ENCODE peak calls at places on chromosomes 4 and X, in six cellular contexts. F is GM19239; P is T follicular helper cell; A is bronchial epithelial cell; T is activated CD8-positive, alpha-beta T cell treated with anti-CD3 and anti-CD28 coated beads for 36 hours; E is uterus. R is an unnamed sample.

GRCh38 chrX:18098704-18099103 is 122.0 kb downstream of the BEND2 start:
- DNase-seq in F (no peak), P (no peak), E (no peak), A (no peak), T (no peak), R (no peak)

GRCh38 chr4:112516401-112517066 is 554 bp upstream of the NEUROG2 start:
- DNase-seq in T (peak), A (no peak), F (peak), P (no peak), E (no peak), R (peak)

GRCh38 chr4:78951862-78952472 is 12.7 kb upstream of the PAQR3 start:
- DNase-seq in F (peak), P (no peak), T (peak), A (peak), E (no peak), R (peak)

GRCh38 chr4:35364321-35364870 is 879.9 kb downstream of the ARAP2 start:
- DNase-seq in A (no peak), E (no peak), F (no peak), P (no peak), T (no peak), R (no peak)

GRCh38 chr4:8831221-8832129 is 40.2 kb downstream of the HMX1 start:
- DNase-seq in F (no peak), E (no peak), A (no peak), P (no peak), T (no peak), R (no peak)

GRCh38 chr4:113614414-113614813 is 147.1 kb downstream of the CAMK2D start:
- DNase-seq in A (no peak), P (no peak), F (no peak), E (no peak), T (no peak), R (no peak)

GRCh38 chrX:12955882-12956703 is 18.8 kb upstream of the TMSB4X start:
- DNase-seq in E (peak), A (peak), F (no peak), P (peak), T (peak), R (peak)

GRCh38 chr4:146244496-146244895 is 30.2 kb downstream of the REELD1 start:
- DNase-seq in E (no peak), T (no peak), A (no peak), F (no peak), P (no peak), R (no peak)

GRCh38 chrX:2627272-2627867 is 63.7 kb upstream of the CD99 start:
- DNase-seq in E (peak), P (peak), A (peak), F (no peak), T (peak), R (peak)

GRCh38 chr4:139988863-139989765 is 164.9 kb downstream of the MAML3 start:
- DNase-seq in T (peak), F (no peak), A (peak), P (no peak), E (peak), R (no peak)

GRCh38 chr4:33881176-33881575 is 2363.1 kb downstream of the ARAP2 start:
- DNase-seq in E (no peak), A (no peak), P (no peak), F (no peak), T (no peak), R (no peak)

GRCh38 chr4:98446499-98447375 is 185.6 kb downstream of the RAP1GDS1 start:
- DNase-seq in F (peak), A (peak), E (no peak), T (peak), P (peak), R (no peak)

GRCh38 chr4:145937021-145937861 is 1.4 kb downstream of the ZNF827 start:
- DNase-seq in F (peak), E (peak), A (no peak), P (peak), T (peak), R (peak)

GRCh38 chr4:119209077-119209476 is 3.4 kb upstream of the USP53 start:
- DNase-seq in F (no peak), T (peak), A (peak), E (no peak), P (no peak), R (no peak)

GRCh38 chr4:15130441-15130840 is 128.2 kb downstream of the CPEB2 start:
- DNase-seq in E (no peak), T (no peak), F (no peak), P (no peak), A (no peak), R (no peak)

GRCh38 chrX:46898207-46898606 is 14.0 kb upstream of the JADE3 start:
- DNase-seq in T (no peak), E (no peak), F (no peak), P (no peak), A (no peak), R (no peak)

GRCh38 chrX:38018734-38019410 is 12.5 kb downstream of the SYTL5 start:
- DNase-seq in A (no peak), E (no peak), P (no peak), T (no peak), F (no peak), R (no peak)

GRCh38 chrX:154594491-154594890 is 9.6 kb downstream of the CTAG1A start:
- DNase-seq in F (no peak), A (no peak), P (no peak), E (no peak), T (no peak), R (no peak)

GRCh38 chr4:184649971-184650855 is 675 bp downstream of the PRIMPOL start:
- DNase-seq in T (peak), E (no peak), A (peak), F (no peak), P (no peak), R (no peak)

GRCh38 chr4:41144812-41145211 is 69.5 kb downstream of the APBB2 start:
- DNase-seq in F (no peak), A (peak), E (no peak), T (no peak), P (no peak), R (no peak)

GRCh38 chrX:153812220-153812619 is 17.8 kb downstream of the SSR4 start:
- DNase-seq in T (no peak), E (no peak), P (no peak), F (no peak), A (no peak), R (no peak)